ENCODE peak calls at places on chromosomes 13 and 19, in seven cellular contexts. K is GM12891; S is right atrium auricular region; E is stimulated activated CD4-positive, alpha-beta T cell treated with anti-CD3 and anti-CD28 coated beads, Interleukin-4, amount 100 ng/mL, for 24 hours; P is pancreas; T is brain microvascular endothelial cell; N is HS-5. B is an unnamed sample.

GRCh38 chr13:113172419-113172926 is 14.0 kb downstream of the PROZ start:
- DNase-seq in S (no peak), P (no peak), K (no peak), T (no peak), E (no peak), N (no peak), B (no peak)

GRCh38 chr19:927044-927706 is 1.3 kb downstream of the ARID3A start:
- DNase-seq in K (no peak), E (no peak), N (no peak), S (peak), T (no peak), P (no peak), B (no peak)

GRCh38 chr19:54536956-54537355 is 34.3 kb downstream of the LAIR2 start:
- DNase-seq in P (no peak), S (no peak), T (no peak), N (no peak), K (no peak), E (no peak), B (no peak)

GRCh38 chr19:2260341-2260751 is 4.1 kb upstream of the JSRP1 start:
- DNase-seq in T (no peak), S (no peak), N (no peak), P (no peak), E (no peak), K (no peak), B (no peak)

GRCh38 chr19:33277434-33277833 is 24.9 kb downstream of the CEBPA start:
- DNase-seq in P (no peak), T (no peak), N (no peak), S (no peak), E (no peak), K (no peak), B (no peak)

GRCh38 chr19:55519461-55520311 is 17.2 kb downstream of the SBK2 start:
- DNase-seq in S (no peak), P (no peak), E (no peak), N (peak), T (peak), K (no peak), B (peak)

GRCh38 chr19:22832031-22832762 is at the start of gene ZNF723:
- DNase-seq in N (no peak), S (no peak), K (no peak), P (no peak), E (no peak), T (no peak), B (no peak)

GRCh38 chr19:12448808-12449207 is 8.0 kb upstream of the ZNF443 start:
- DNase-seq in P (no peak), N (no peak), K (no peak), E (no peak), T (no peak), S (no peak), B (no peak)

B was measured in Panc1.